ENCODE peak calls at places on chromosomes 11 and 22, in six cellular contexts. K, C, E, W, Y and Z are unnamed samples.

GRCh38 chr11:62030071-62030684 is 62.7 kb upstream of the FTH1 start:
- DNase-seq in K (no peak), C (no peak), E (no peak), W (no peak), Y (no peak), Z (no peak)

GRCh38 chr11:101185985-101186384 is 56.4 kb upstream of the PGR start:
- DNase-seq in K (no peak), C (no peak), E (no peak), W (no peak), Y (no peak), Z (no peak)

GRCh38 chr11:12057299-12057980 is 49.0 kb upstream of the DKK3 start:
- DNase-seq in K (no peak), C (no peak), E (no peak), W (no peak), Y (no peak), Z (no peak)

GRCh38 chr11:34730544-34731295 is 109.8 kb downstream of the EHF start:
- DNase-seq in K (peak; percentile 16), C (no peak), E (no peak), W (no peak), Y (no peak), Z (no peak)

GRCh38 chr11:117511981-117512448 is 184.4 kb downstream of the CEP164 start:
- DNase-seq in K (no peak), C (no peak), E (no peak), W (no peak), Y (no peak), Z (no peak)

GRCh38 chr22:27461470-27461869 is 340.1 kb downstream of the MN1 start:
- DNase-seq in K (peak; percentile 57), C (no peak), E (no peak), W (no peak), Y (no peak), Z (peak; percentile 78)

GRCh38 chr11:77171885-77172665 is 44.0 kb downstream of the MYO7A start:
- DNase-seq in K (no peak), C (peak; percentile 42), E (no peak), W (no peak), Y (no peak), Z (no peak)

GRCh38 chr11:64245797-64246623 is 733 bp downstream of the PPP1R14B start:
- DNase-seq in K (peak; percentile 95), C (peak; percentile 94), E (peak; percentile 59), W (no peak), Y (peak; percentile 49), Z (peak; percentile 83)

GRCh38 chr11:47020793-47021624 is 84.4 kb downstream of the CSTPP1 start:
- DNase-seq in K (no peak), C (no peak), E (peak; percentile 44), W (no peak), Y (no peak), Z (no peak)

GRCh38 chr11:68118753-68119448 is 2.3 kb downstream of the CHKA start:
- DNase-seq in K (no peak), C (no peak), E (no peak), W (peak; percentile 39), Y (no peak), Z (peak; percentile 35)

GRCh38 chr11:116869610-116870009 is 32.2 kb upstream of the APOA1 start:
- DNase-seq in K (no peak), C (no peak), E (no peak), W (peak; percentile 60), Y (no peak), Z (no peak)

GRCh38 chr22:36493690-36494110 is 12.3 kb upstream of the TXN2 start:
- DNase-seq in K (no peak), C (no peak), E (no peak), W (peak; percentile 27), Y (no peak), Z (no peak)

GRCh38 chr11:821513-822371 is 3.0 kb downstream of the PNPLA2 start:
- DNase-seq in K (no peak), C (peak; percentile 78), E (no peak), W (no peak), Y (no peak), Z (no peak)

GRCh38 chr11:13445588-13445987 is 17.4 kb downstream of the BTBD10 start:
- DNase-seq in K (no peak), C (no peak), E (no peak), W (no peak), Y (no peak), Z (no peak)

GRCh38 chr22:46740910-46741785 is 3.1 kb upstream of the CERK start:
- DNase-seq in K (no peak), C (peak; percentile 87), E (no peak), W (no peak), Y (no peak), Z (peak; percentile 16)

GRCh38 chr11:12212181-12212820 is 101.9 kb downstream of the MICAL2 start:
- DNase-seq in K (no peak), C (no peak), E (no peak), W (no peak), Y (no peak), Z (no peak)

GRCh38 chr11:59610289-59610688 is 5.3 kb downstream of the OSBP start:
- DNase-seq in K (no peak), C (no peak), E (no peak), W (no peak), Y (no peak), Z (no peak)

GRCh38 chr22:48936391-48936790 is 891.3 kb downstream of the BRD1 start:
- DNase-seq in K (no peak), C (no peak), E (no peak), W (no peak), Y (no peak), Z (no peak)

GRCh38 chr11:27938011-27938410 is 169.9 kb downstream of the KIF18A start:
- DNase-seq in K (no peak), C (no peak), E (no peak), W (no peak), Y (no peak), Z (no peak)

GRCh38 chr11:6333112-6333511 is 12.8 kb upstream of the CAVIN3 start:
- DNase-seq in K (no peak), C (no peak), E (peak; percentile 27), W (no peak), Y (no peak), Z (peak; percentile 84)

GRCh38 chr11:33448461-33449130 is 191.4 kb downstream of the HIPK3 start:
- DNase-seq in K (no peak), C (no peak), E (no peak), W (no peak), Y (no peak), Z (no peak)

GRCh38 chr11:92269841-92270240 is 45.2 kb downstream of the FAT3 start:
- DNase-seq in K (no peak), C (no peak), E (no peak), W (no peak), Y (no peak), Z (no peak)

GRCh38 chr22:46730568-46731245 is 7.3 kb downstream of the CERK start:
- DNase-seq in K (no peak), C (no peak), E (no peak), W (no peak), Y (no peak), Z (no peak)

GRCh38 chr11:78478536-78478935 is 60.9 kb upstream of the GAB2 start:
- DNase-seq in K (no peak), C (no peak), E (no peak), W (no peak), Y (no peak), Z (no peak)